ENCODE peak calls at places on chromosomes 12 and 14, in seven cellular contexts. One of them, this sample, is unnamed.

GRCh38 chr12:51906452-51907082 is 737 bp upstream of the ACVRL1 start:
- DNase-seq in AG09319: no peak
- DNase-seq in breast epithelium: no peak
- DNase-seq in body of pancreas: no peak
- DNase-seq in HFF-Myc: no peak
- DNase-seq in foreskin fibroblast: no peak
- DNase-seq in right lobe of liver: no peak
- DNase-seq in this sample: no peak

GRCh38 chr12:96141216-96141944 is 52.8 kb upstream of the ELK3 start:
- DNase-seq in breast epithelium: no peak
- DNase-seq in HFF-Myc: no peak
- DNase-seq in AG09319: no peak
- DNase-seq in right lobe of liver: no peak
- DNase-seq in foreskin fibroblast: peak; percentile 35
- DNase-seq in body of pancreas: no peak
- DNase-seq in this sample: no peak

GRCh38 chr12:59715434-59715833 is 119.6 kb downstream of the SLC16A7 start:
- DNase-seq in foreskin fibroblast: no peak
- DNase-seq in breast epithelium: no peak
- DNase-seq in AG09319: no peak
- DNase-seq in HFF-Myc: no peak
- DNase-seq in right lobe of liver: no peak
- DNase-seq in body of pancreas: no peak
- DNase-seq in this sample: no peak

GRCh38 chr14:88834883-88835431 is 10.5 kb downstream of the TTC8 start:
- DNase-seq in foreskin fibroblast: peak; percentile 52
- DNase-seq in AG09319: no peak
- DNase-seq in body of pancreas: no peak
- DNase-seq in HFF-Myc: no peak
- DNase-seq in right lobe of liver: no peak
- DNase-seq in breast epithelium: no peak
- DNase-seq in this sample: no peak

GRCh38 chr12:18897816-18898215 is 159.9 kb downstream of the CAPZA3 start:
- DNase-seq in breast epithelium: no peak
- DNase-seq in foreskin fibroblast: peak; percentile 22
- DNase-seq in HFF-Myc: no peak
- DNase-seq in AG09319: no peak
- DNase-seq in right lobe of liver: no peak
- DNase-seq in body of pancreas: no peak
- DNase-seq in this sample: no peak

GRCh38 chr12:91215940-91216454 is 33.4 kb upstream of the DCN start:
- DNase-seq in AG09319: no peak
- DNase-seq in body of pancreas: no peak
- DNase-seq in right lobe of liver: no peak
- DNase-seq in breast epithelium: no peak
- DNase-seq in HFF-Myc: no peak
- DNase-seq in foreskin fibroblast: peak; percentile 29
- DNase-seq in this sample: no peak

GRCh38 chr12:104772336-104772735 is 185.8 kb downstream of the SLC41A2 start:
- DNase-seq in breast epithelium: no peak
- DNase-seq in foreskin fibroblast: no peak
- DNase-seq in AG09319: no peak
- DNase-seq in body of pancreas: no peak
- DNase-seq in right lobe of liver: no peak
- DNase-seq in HFF-Myc: no peak
- DNase-seq in this sample: no peak

GRCh38 chr12:122880668-122881067 is 15.3 kb downstream of the VPS37B start:
- DNase-seq in breast epithelium: no peak
- DNase-seq in right lobe of liver: no peak
- DNase-seq in AG09319: no peak
- DNase-seq in foreskin fibroblast: peak; percentile 55
- DNase-seq in HFF-Myc: no peak
- DNase-seq in body of pancreas: no peak
- DNase-seq in this sample: peak; percentile 51

GRCh38 chr12:93079271-93079670 is 150.2 kb upstream of the EEA1 start:
- DNase-seq in breast epithelium: no peak
- DNase-seq in HFF-Myc: no peak
- DNase-seq in right lobe of liver: no peak
- DNase-seq in body of pancreas: no peak
- DNase-seq in foreskin fibroblast: no peak
- DNase-seq in AG09319: no peak
- DNase-seq in this sample: no peak

GRCh38 chr12:103780992-103781391 is 60.0 kb downstream of the NT5DC3 start:
- DNase-seq in right lobe of liver: no peak
- DNase-seq in breast epithelium: no peak
- DNase-seq in foreskin fibroblast: no peak
- DNase-seq in AG09319: no peak
- DNase-seq in HFF-Myc: no peak
- DNase-seq in body of pancreas: no peak
- DNase-seq in this sample: no peak

GRCh38 chr12:15200703-15201102 is 20.5 kb downstream of the RERG start:
- DNase-seq in body of pancreas: no peak
- DNase-seq in right lobe of liver: no peak
- DNase-seq in AG09319: no peak
- DNase-seq in HFF-Myc: no peak
- DNase-seq in breast epithelium: no peak
- DNase-seq in foreskin fibroblast: no peak
- DNase-seq in this sample: no peak

GRCh38 chr12:87491598-87491997 is 537.6 kb downstream of the C12orf50 start:
- DNase-seq in breast epithelium: no peak
- DNase-seq in body of pancreas: no peak
- DNase-seq in AG09319: no peak
- DNase-seq in right lobe of liver: no peak
- DNase-seq in foreskin fibroblast: no peak
- DNase-seq in HFF-Myc: no peak
- DNase-seq in this sample: no peak

GRCh38 chr12:34400986-34401658 is 378.8 kb downstream of the ALG10 start:
- DNase-seq in AG09319: no peak
- DNase-seq in foreskin fibroblast: no peak
- DNase-seq in breast epithelium: peak; percentile 8
- DNase-seq in right lobe of liver: peak; percentile 11
- DNase-seq in body of pancreas: peak; percentile 0
- DNase-seq in HFF-Myc: no peak
- DNase-seq in this sample: no peak

GRCh38 chr12:119115296-119115905 is 63.3 kb upstream of the HSPB8 start:
- DNase-seq in breast epithelium: no peak
- DNase-seq in foreskin fibroblast: no peak
- DNase-seq in body of pancreas: peak; percentile 29
- DNase-seq in AG09319: peak; percentile 7
- DNase-seq in HFF-Myc: no peak
- DNase-seq in right lobe of liver: no peak
- DNase-seq in this sample: peak; percentile 63

GRCh38 chr12:53005215-53005985 is 856 bp upstream of the EIF4B start:
- DNase-seq in foreskin fibroblast: no peak
- DNase-seq in right lobe of liver: peak; percentile 29
- DNase-seq in body of pancreas: no peak
- DNase-seq in HFF-Myc: no peak
- DNase-seq in breast epithelium: peak; percentile 30
- DNase-seq in AG09319: no peak
- DNase-seq in this sample: no peak

GRCh38 chr14:33026850-33027420 is 88.3 kb downstream of the NPAS3 start:
- DNase-seq in foreskin fibroblast: no peak
- DNase-seq in right lobe of liver: no peak
- DNase-seq in breast epithelium: no peak
- DNase-seq in HFF-Myc: no peak
- DNase-seq in body of pancreas: no peak
- DNase-seq in AG09319: no peak
- DNase-seq in this sample: no peak

GRCh38 chr14:39276579-39277114 is 42.9 kb downstream of the MIA2 start:
- DNase-seq in HFF-Myc: no peak
- DNase-seq in foreskin fibroblast: no peak
- DNase-seq in body of pancreas: no peak
- DNase-seq in breast epithelium: no peak
- DNase-seq in AG09319: no peak
- DNase-seq in right lobe of liver: no peak
- DNase-seq in this sample: no peak

GRCh38 chr12:53012928-53013327 is 6.7 kb downstream of the EIF4B start:
- DNase-seq in body of pancreas: no peak
- DNase-seq in HFF-Myc: no peak
- DNase-seq in breast epithelium: no peak
- DNase-seq in foreskin fibroblast: no peak
- DNase-seq in right lobe of liver: no peak
- DNase-seq in AG09319: no peak
- DNase-seq in this sample: no peak

GRCh38 chr12:50242751-50243191 is 40.5 kb downstream of the LIMA1 start:
- DNase-seq in AG09319: no peak
- DNase-seq in foreskin fibroblast: peak; percentile 58
- DNase-seq in breast epithelium: no peak
- DNase-seq in right lobe of liver: no peak
- DNase-seq in HFF-Myc: no peak
- DNase-seq in body of pancreas: no peak
- DNase-seq in this sample: no peak

GRCh38 chr14:38171197-38171596 is 36.5 kb upstream of the SSTR1 start:
- DNase-seq in right lobe of liver: no peak
- DNase-seq in body of pancreas: no peak
- DNase-seq in AG09319: no peak
- DNase-seq in foreskin fibroblast: peak; percentile 19
- DNase-seq in HFF-Myc: peak; percentile 31
- DNase-seq in breast epithelium: no peak
- DNase-seq in this sample: no peak

GRCh38 chr12:114729731-114730130 is 45.8 kb upstream of the TBX3 start:
- DNase-seq in breast epithelium: no peak
- DNase-seq in foreskin fibroblast: peak; percentile 74
- DNase-seq in right lobe of liver: no peak
- DNase-seq in AG09319: peak; percentile 14
- DNase-seq in HFF-Myc: no peak
- DNase-seq in body of pancreas: no peak
- DNase-seq in this sample: no peak

GRCh38 chr12:63955831-63956685 is 111.6 kb downstream of the SRGAP1 start:
- DNase-seq in body of pancreas: peak; percentile 68
- DNase-seq in AG09319: no peak
- DNase-seq in foreskin fibroblast: peak; percentile 79
- DNase-seq in breast epithelium: peak; percentile 29
- DNase-seq in HFF-Myc: no peak
- DNase-seq in right lobe of liver: no peak
- DNase-seq in this sample: no peak

GRCh38 chr12:7642876-7643309 is 22.8 kb downstream of the APOBEC1 start:
- DNase-seq in foreskin fibroblast: no peak
- DNase-seq in right lobe of liver: no peak
- DNase-seq in body of pancreas: no peak
- DNase-seq in HFF-Myc: no peak
- DNase-seq in breast epithelium: no peak
- DNase-seq in AG09319: no peak
- DNase-seq in this sample: peak; percentile 28

GRCh38 chr14:49950275-49951250 is 57.7 kb downstream of the ARF6 start:
- DNase-seq in foreskin fibroblast: no peak
- DNase-seq in right lobe of liver: peak; percentile 60
- DNase-seq in AG09319: no peak
- DNase-seq in HFF-Myc: no peak
- DNase-seq in body of pancreas: peak; percentile 79
- DNase-seq in breast epithelium: peak; percentile 96
- DNase-seq in this sample: peak; percentile 84

GRCh38 chr14:85471744-85472143 is 58.2 kb upstream of the FLRT2 start:
- DNase-seq in HFF-Myc: peak; percentile 92
- DNase-seq in body of pancreas: peak; percentile 62
- DNase-seq in right lobe of liver: no peak
- DNase-seq in AG09319: peak; percentile 49
- DNase-seq in foreskin fibroblast: peak; percentile 93
- DNase-seq in breast epithelium: no peak
- DNase-seq in this sample: peak; percentile 4

DNA sequence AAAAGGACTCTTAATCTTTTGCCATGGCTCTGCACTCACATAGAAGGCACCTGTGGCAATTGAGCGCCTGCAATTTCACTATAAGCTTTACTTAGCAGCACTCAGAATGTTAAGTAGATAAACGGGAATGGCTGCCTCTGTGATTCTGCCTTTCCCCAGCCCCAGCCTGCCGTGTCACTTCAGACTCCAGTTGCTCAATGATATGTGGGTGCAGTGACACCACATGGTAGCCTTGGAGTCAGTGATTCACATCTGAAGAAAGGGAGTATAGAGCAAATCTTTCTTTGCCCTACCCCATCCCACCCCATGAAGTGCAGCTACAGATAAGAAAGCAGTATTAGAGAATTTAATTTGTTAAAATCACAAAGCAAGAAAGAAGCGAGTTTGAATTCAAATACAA is 96.1 kb downstream of the ZFC3H1 start:
- DNase-seq in HFF-Myc: no peak
- DNase-seq in AG09319: no peak
- DNase-seq in body of pancreas: no peak
- DNase-seq in breast epithelium: no peak
- DNase-seq in foreskin fibroblast: peak; percentile 12
- DNase-seq in right lobe of liver: no peak
- DNase-seq in this sample: no peak
- TF ChIP-seq CTCF in HFF-Myc: no peak
- TF ChIP-seq CTCF in AG09319: no peak
- TF ChIP-seq CTCF in body of pancreas: no peak
- TF ChIP-seq CTCF in breast epithelium: no peak
- TF ChIP-seq CTCF in foreskin fibroblast: no peak
- TF ChIP-seq CTCF in right lobe of liver: no peak
- TF ChIP-seq CTCF in this sample: no peak

DNA sequence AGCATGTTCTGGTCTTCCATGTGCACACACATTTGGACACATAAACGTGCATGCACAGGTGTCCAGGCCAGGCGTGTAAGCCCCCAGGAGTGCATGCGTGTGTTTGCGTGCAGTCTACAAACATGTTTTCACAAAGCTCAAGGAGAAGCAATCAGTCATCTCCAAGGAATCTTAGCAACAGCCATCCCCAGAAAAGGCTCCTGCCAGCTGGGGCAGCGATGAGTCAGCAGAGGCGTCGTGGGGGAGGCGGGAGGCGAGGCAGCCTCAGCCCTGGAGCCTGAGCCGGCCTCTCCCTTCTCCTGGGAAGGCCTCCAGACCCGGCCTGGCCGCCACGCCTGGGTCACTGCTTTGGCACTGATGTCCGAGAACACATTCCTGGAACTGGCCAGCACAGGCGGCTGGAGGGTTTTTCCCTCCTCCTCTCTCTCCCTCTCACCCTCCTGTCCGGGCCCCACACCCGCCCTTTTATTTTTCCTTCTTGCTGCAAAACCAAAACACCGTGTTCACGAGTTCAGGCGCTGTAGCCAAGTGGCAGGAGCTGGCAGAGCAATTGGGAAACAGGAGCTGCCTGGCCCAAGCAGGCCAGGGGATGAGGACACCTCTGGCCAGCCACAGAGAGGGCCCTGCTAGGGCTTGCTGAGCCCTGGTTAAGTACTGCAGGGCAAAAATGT is 92.7 kb downstream of the LRRC74A start:
- DNase-seq in body of pancreas: peak; percentile 91
- DNase-seq in HFF-Myc: peak; percentile 93
- DNase-seq in foreskin fibroblast: peak; percentile 99
- DNase-seq in right lobe of liver: peak; percentile 93
- DNase-seq in breast epithelium: peak; percentile 94
- DNase-seq in AG09319: peak; percentile 99
- DNase-seq in this sample: peak; percentile 92
- TF ChIP-seq CTCF in body of pancreas: no peak
- TF ChIP-seq CTCF in HFF-Myc: no peak
- TF ChIP-seq CTCF in foreskin fibroblast: no peak
- TF ChIP-seq CTCF in right lobe of liver: no peak
- TF ChIP-seq CTCF in breast epithelium: no peak
- TF ChIP-seq CTCF in AG09319: no peak
- TF ChIP-seq CTCF in this sample: no peak

GRCh38 chr12:115922952-115923564 is 354.4 kb downstream of the MED13L start:
- DNase-seq in foreskin fibroblast: no peak
- DNase-seq in AG09319: no peak
- DNase-seq in HFF-Myc: no peak
- DNase-seq in breast epithelium: no peak
- DNase-seq in body of pancreas: no peak
- DNase-seq in right lobe of liver: no peak
- DNase-seq in this sample: no peak
- TF ChIP-seq CTCF in foreskin fibroblast: no peak
- TF ChIP-seq CTCF in AG09319: no peak
- TF ChIP-seq CTCF in HFF-Myc: peak; percentile 47
- TF ChIP-seq CTCF in breast epithelium: no peak
- TF ChIP-seq CTCF in body of pancreas: no peak
- TF ChIP-seq CTCF in right lobe of liver: peak; percentile 34
- TF ChIP-seq CTCF in this sample: peak; percentile 44

GRCh38 chr14:69288001-69288771 is 28.2 kb downstream of the GALNT16 start:
- DNase-seq in right lobe of liver: peak; percentile 38
- DNase-seq in body of pancreas: peak; percentile 54
- DNase-seq in foreskin fibroblast: no peak
- DNase-seq in breast epithelium: peak; percentile 35
- DNase-seq in HFF-Myc: no peak
- DNase-seq in AG09319: peak; percentile 75
- DNase-seq in this sample: peak; percentile 10
- TF ChIP-seq CTCF in right lobe of liver: peak; percentile 52
- TF ChIP-seq CTCF in body of pancreas: no peak
- TF ChIP-seq CTCF in foreskin fibroblast: peak; percentile 31
- TF ChIP-seq CTCF in breast epithelium: peak; percentile 35
- TF ChIP-seq CTCF in HFF-Myc: peak; percentile 32
- TF ChIP-seq CTCF in AG09319: peak; percentile 59
- TF ChIP-seq CTCF in this sample: no peak

This sample was measured in Calu3.